ENCODE peak calls at places on chromosomes 7 and 10, in seven cellular contexts. T, F, B, S, A, Q and Y are unnamed samples.

GRCh38 chr7:17374157-17374556 is 75.7 kb downstream of the AHR start:
- DNase-seq in T (no peak), Q (no peak), S (no peak), B (no peak), A (no peak), F (no peak), Y (no peak)

GRCh38 chr10:28733245-28733644 is 55.9 kb downstream of the BAMBI start:
- DNase-seq in A (no peak), B (no peak), Q (no peak), F (no peak), S (no peak), T (no peak), Y (no peak)

GRCh38 chr7:27423290-27423689 is 180.7 kb downstream of the EVX1 start:
- DNase-seq in A (no peak), T (no peak), Q (peak), B (peak), S (no peak), F (no peak), Y (no peak)

GRCh38 chr7:141198191-141198958 is 124.5 kb downstream of the TMEM178B start:
- DNase-seq in A (no peak), B (no peak), T (no peak), S (no peak), Q (no peak), F (no peak), Y (peak)

GRCh38 chr10:81524467-81524866 is 350.5 kb upstream of the NRG3 start:
- DNase-seq in S (no peak), F (no peak), A (no peak), B (no peak), Q (no peak), T (no peak), Y (no peak)

GRCh38 chr10:123501148-123501547 is 165.0 kb upstream of the GPR26 start:
- DNase-seq in T (no peak), F (no peak), S (no peak), A (no peak), B (no peak), Q (no peak), Y (no peak)

GRCh38 chr7:3009086-3009485 is 34.6 kb downstream of the CARD11 start:
- DNase-seq in F (no peak), A (no peak), S (no peak), B (no peak), Q (no peak), T (no peak), Y (no peak)

GRCh38 chr7:149869867-149870266 is 3.9 kb upstream of the ATP6V0E2 start:
- DNase-seq in S (peak), F (no peak), B (no peak), A (no peak), Q (no peak), T (no peak), Y (no peak)

GRCh38 chr7:96327429-96327828 is 5.5 kb upstream of the SLC25A13 start:
- DNase-seq in B (no peak), S (peak), T (no peak), A (no peak), F (no peak), Q (peak), Y (no peak)

GRCh38 chr7:37531225-37531624 is 82.6 kb upstream of the ELMO1 start:
- DNase-seq in T (peak), A (no peak), B (no peak), F (no peak), Q (no peak), S (no peak), Y (no peak)

GRCh38 chr10:97543025-97543546 is 29.5 kb upstream of the ANKRD2 start:
- DNase-seq in T (peak), A (peak), S (no peak), F (peak), B (peak), Q (peak), Y (peak)

GRCh38 chr7:134778941-134779740 is at the start of gene CALD1:
- DNase-seq in T (peak), Q (peak), S (peak), B (peak), A (peak), F (peak), Y (peak)
- TF ChIP-seq POLR2A in T (peak), Q (peak), S (peak), B (peak), A (no peak), F (peak), Y (peak)

DNA sequence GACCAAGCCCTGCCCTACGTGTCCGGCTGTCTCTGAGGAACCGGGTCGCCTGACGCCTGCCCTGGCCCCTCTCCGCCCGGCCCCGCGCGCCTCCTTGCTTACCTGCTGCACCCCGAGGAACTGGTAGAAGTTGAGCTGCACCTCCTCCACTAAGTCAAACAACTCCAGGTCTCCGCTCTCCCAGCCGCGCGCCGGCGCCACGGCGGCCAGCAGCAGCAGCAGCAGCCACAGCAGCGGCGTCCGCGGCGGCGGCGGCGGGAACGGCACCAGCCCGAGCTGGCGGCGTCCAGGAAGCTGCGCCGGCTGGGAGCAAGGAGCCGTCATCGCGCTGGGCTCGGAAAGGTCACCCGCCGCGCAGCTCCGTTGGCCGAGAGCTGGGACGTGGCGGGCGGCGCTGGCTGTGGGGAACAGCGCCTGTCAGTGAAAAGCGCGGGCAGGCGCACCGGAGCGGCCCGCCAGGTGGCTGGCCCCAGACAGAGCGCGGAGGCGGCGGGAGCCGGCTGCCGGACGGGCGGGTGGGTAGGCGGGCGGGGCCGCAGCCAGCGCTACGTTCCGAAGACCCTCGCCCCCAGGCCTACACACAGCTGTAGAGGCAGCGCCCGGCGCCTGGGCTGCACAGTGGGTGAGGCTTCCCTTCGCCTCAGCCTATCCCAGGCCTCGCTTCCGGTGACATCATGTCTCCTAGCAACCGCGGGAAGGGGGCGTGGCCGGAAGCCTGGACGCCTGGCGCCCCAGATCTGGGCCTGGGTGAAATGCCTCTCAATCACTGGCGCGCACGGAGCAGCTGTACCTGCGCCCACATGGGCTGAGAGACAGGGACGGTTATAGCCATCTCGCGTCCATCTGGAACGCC is at the start of gene DNAJC1:
- DNase-seq in S (peak), F (peak), Q (peak), A (peak), T (peak), B (peak), Y (peak)
- TF ChIP-seq POLR2A in S (peak), F (peak), Q (peak), A (peak), T (peak), B (peak), Y (peak)

DNA sequence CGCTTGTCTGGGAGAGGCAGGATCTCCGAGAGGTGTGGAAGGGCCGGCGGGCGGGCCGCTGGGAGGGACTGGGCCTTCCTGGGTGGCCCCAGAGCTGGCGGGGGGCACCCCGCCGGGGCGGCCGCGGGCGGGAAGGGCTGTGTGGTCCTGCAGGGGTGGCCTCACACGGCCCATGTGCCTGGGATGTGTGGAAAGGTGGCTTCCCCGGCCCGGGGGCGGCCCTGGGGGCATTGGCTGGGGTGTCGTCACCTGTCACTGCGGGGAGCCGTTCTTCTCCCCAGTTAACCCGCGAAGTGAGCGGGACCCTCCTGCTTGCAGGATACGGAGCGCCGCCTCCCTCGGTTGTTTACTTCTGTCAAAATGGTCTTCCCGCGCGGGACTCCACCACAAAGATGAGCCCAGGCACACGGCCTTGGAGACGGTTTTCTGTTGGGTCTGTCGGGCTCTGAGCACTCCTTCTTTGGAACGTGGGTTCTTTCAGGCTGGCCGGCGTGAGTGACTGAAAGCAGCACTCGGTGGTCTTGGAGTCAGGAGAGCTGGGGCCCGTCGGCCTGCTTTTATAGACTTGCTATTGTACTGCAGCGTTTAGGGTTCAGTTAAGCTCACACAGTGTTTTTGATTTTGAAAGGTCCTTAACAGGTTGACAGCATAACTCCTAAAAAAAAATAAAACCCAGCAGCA is 700 bp downstream of the SMC3 start:
- DNase-seq in B (no peak), Q (peak), T (peak), A (peak), S (no peak), F (peak), Y (peak)
- TF ChIP-seq POLR2A in B (no peak), Q (no peak), T (no peak), A (no peak), S (no peak), F (no peak), Y (no peak)

DNA sequence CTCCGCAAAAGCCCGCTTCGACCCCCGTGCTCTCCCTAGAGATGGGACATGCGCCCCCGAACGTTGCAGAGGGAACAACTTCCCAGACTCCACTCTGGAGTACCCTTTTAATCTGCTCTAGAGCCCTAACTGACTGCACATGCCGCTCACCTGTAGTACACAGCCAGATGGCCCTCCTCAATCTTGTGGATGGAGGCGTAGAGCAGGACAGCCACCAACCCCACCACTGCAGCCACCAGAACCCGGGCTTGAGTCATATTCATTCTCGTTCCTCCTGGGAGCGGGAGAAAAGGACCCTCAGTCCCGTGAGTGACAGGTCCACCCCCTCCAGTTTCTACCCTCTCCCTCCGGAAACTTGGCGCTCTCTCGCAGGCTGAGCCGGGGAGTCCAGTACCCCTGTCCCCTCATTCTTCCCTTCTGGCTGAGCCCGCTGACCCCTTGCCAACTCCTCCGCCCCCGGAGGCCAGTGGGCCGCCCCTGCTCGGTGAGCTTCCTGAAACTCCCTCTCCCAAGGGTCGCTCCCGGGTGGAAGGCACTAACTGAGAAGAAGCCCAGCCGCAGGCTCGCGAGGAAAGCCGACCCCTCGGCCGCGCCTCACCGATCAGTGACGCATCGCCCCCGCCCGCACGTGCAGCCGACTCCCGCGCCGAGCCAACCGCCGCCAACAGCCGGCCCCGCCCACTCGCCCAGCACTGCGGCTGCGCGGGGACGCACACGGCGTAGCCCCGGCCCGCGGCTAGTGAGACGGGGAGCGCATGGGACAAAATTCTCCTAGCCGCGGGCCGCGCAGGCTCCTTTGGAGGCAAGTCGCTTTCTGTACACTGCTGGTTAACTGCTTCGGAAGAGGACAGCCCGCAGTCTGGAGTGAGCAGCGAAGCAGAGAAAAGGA is at the start of gene ERLIN1:
- DNase-seq in S (peak), B (peak), Q (peak), T (peak), F (peak), A (peak), Y (peak)
- TF ChIP-seq POLR2A in S (peak), B (peak), Q (peak), T (peak), F (peak), A (peak), Y (peak)

GRCh38 chr10:63268798-63269503 is 135.8 kb downstream of the NRBF2 start:
- DNase-seq in Q (peak), B (peak), A (peak), S (peak), F (peak), T (peak), Y (peak)
- TF ChIP-seq POLR2A in Q (peak), B (peak), A (no peak), S (peak), F (peak), T (peak), Y (peak)